ENCODE peak calls at places on chromosomes 7 and 10, in nine cellular contexts. G is bronchial epithelial cell, L is spleen, T is fibroblast of mammary gland, O is psoas muscle, C is tibial artery, U is astrocyte of the cerebellum, K is cardiac muscle cell, P is AG10803. W is an unnamed sample.
A peak's percentile ranks its signal among the peaks of the same experiment; 100 is the strongest.

GRCh38 chr7:1503816-1504775 is at the start of gene INTS1:
- DNase-seq in G (peak; percentile 85), L (peak; percentile 98), T (peak; percentile 84), O (peak; percentile 97), C (peak; percentile 94), U (peak; percentile 63), K (peak; percentile 95), P (peak; percentile 87), W (peak; percentile 91)

GRCh38 chr7:105876964-105877601 is 684 bp upstream of the ATXN7L1 start:
- DNase-seq in G (peak; percentile 19), L (peak; percentile 82), T (peak; percentile 55), O (peak; percentile 65), C (peak; percentile 71), U (no peak), K (peak; percentile 74), P (peak; percentile 40), W (peak; percentile 58)

GRCh38 chr10:132878091-132878729 is 64.2 kb downstream of the CFAP46 start:
- DNase-seq in G (no peak), L (peak; percentile 57), T (peak; percentile 33), O (peak; percentile 29), C (peak; percentile 42), U (no peak), K (no peak), P (peak; percentile 24), W (no peak)

GRCh38 chr10:6778992-6779701 is 199.1 kb upstream of the PRKCQ start:
- DNase-seq in G (peak; percentile 100), L (no peak), T (peak; percentile 99), O (no peak), C (no peak), U (peak; percentile 84), K (no peak), P (peak; percentile 95), W (peak; percentile 96)

GRCh38 chr10:110529596-110530011 is 31.9 kb downstream of the DUSP5 start:
- DNase-seq in G (no peak), L (no peak), T (no peak), O (no peak), C (no peak), U (no peak), K (no peak), P (no peak), W (peak; percentile 9)

GRCh38 chr7:134474902-134475301 is 16.0 kb upstream of the AKR1B1 start:
- DNase-seq in G (no peak), L (no peak), T (no peak), O (no peak), C (no peak), U (no peak), K (no peak), P (no peak), W (no peak)

GRCh38 chr7:32891800-32892520 is 400 bp upstream of the KBTBD2 start:
- DNase-seq in G (peak; percentile 82), L (peak; percentile 99), T (peak; percentile 90), O (peak; percentile 99), C (peak; percentile 99), U (peak; percentile 82), K (peak; percentile 98), P (peak; percentile 94), W (peak; percentile 95)

GRCh38 chr10:621981-622740 is 67.3 kb downstream of the DIP2C start:
- DNase-seq in G (no peak), L (peak; percentile 34), T (no peak), O (no peak), C (no peak), U (no peak), K (no peak), P (no peak), W (no peak)

GRCh38 chr7:22854158-22855048 is 31.8 kb upstream of the TOMM7 start:
- DNase-seq in G (peak; percentile 51), L (peak; percentile 94), T (peak; percentile 88), O (peak; percentile 95), C (peak; percentile 96), U (peak; percentile 63), K (peak; percentile 87), P (peak; percentile 93), W (peak; percentile 92)

GRCh38 chr7:106049139-106049725 is 62.9 kb downstream of the SYPL1 start:
- DNase-seq in G (no peak), L (no peak), T (no peak), O (no peak), C (no peak), U (no peak), K (no peak), P (no peak), W (no peak)

GRCh38 chr10:32983333-32983909 is 25.4 kb upstream of the ITGB1 start:
- DNase-seq in G (peak; percentile 97), L (no peak), T (peak; percentile 97), O (no peak), C (no peak), U (peak; percentile 85), K (no peak), P (peak; percentile 90), W (peak; percentile 91)

GRCh38 chr7:29623976-29624375 is 60.3 kb downstream of the PRR15 start:
- DNase-seq in G (peak; percentile 76), L (no peak), T (no peak), O (no peak), C (no peak), U (no peak), K (no peak), P (no peak), W (no peak)

GRCh38 chr10:103153302-103153759 is 39.7 kb downstream of the NT5C2 start:
- DNase-seq in G (no peak), L (no peak), T (peak; percentile 54), O (no peak), C (no peak), U (peak; percentile 36), K (peak; percentile 12), P (peak; percentile 34), W (peak; percentile 60)
- H3K4me3 ChIP-seq in G (no peak overlapping the region), L (no peak overlapping the region), T (no peak overlapping the region), O (peak overlapping the region; percentile 45), C (peak overlapping the region; percentile 24), U (no peak overlapping the region), K (no peak overlapping the region), P (peak overlapping the region; percentile 23), W (peak overlapping the region; percentile 46)

GRCh38 chr10:111953949-111954348 is 229.6 kb downstream of the GPAM start:
- DNase-seq in G (no peak), L (no peak), T (no peak), O (no peak), C (no peak), U (no peak), K (no peak), P (no peak), W (no peak)
- TF ChIP-seq CTCF in G (no peak), L (no peak), T (no peak), O (no peak), C (no peak), U (no peak), K (no peak), P (no peak), W (no peak)

GRCh38 chr7:158543401-158543680 is 44.3 kb downstream of the PTPRN2 start:
- DNase-seq in G (no peak), L (no peak), T (no peak), O (no peak), C (no peak), U (no peak), K (no peak), P (no peak), W (no peak)
- H3K4me3 ChIP-seq in G (no peak overlapping the region), L (no peak overlapping the region), T (no peak overlapping the region), O (no peak overlapping the region), C (no peak overlapping the region), U (no peak overlapping the region), K (no peak overlapping the region), P (no peak overlapping the region), W (no peak overlapping the region)

DNA sequence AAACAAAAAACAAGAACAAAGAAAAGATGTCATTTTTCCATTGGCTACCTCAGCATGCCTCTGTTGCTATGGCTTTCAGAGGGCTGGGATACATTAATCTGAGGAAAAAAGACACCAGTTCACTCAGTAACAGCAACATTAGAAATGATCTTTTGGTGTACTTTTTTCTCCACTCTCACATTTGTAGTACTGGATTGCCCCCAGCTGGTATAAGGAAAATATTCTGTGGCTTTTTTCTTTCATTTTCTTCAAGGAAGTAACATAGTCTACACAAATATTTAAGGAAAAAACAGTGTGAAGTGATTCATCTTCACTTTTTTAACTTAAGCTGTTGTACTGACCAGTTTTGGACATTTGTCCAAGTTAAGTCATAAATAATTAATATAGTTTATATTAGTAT is 482.3 kb downstream of the SORCS1 start:
- DNase-seq in G (peak; percentile 3), L (no peak), T (no peak), O (no peak), C (no peak), U (no peak), K (no peak), P (no peak), W (peak; percentile 8)
- TF ChIP-seq CTCF in G (no peak), L (no peak), T (no peak), O (no peak), C (no peak), U (no peak), K (peak; percentile 8), P (peak; percentile 19), W (peak; percentile 1)

GRCh38 chr10:92505044-92505443 is 68.8 kb downstream of the IDE start:
- DNase-seq in G (no peak), L (no peak), T (no peak), O (no peak), C (no peak), U (no peak), K (no peak), P (no peak), W (no peak)
- H3K4me3 ChIP-seq in G (no peak overlapping the region), L (no peak overlapping the region), T (no peak overlapping the region), O (no peak overlapping the region), C (no peak overlapping the region), U (no peak overlapping the region), K (peak overlapping the region; percentile 24), P (no peak overlapping the region), W (no peak overlapping the region)

GRCh38 chr7:2551418-2551817 is 3.9 kb downstream of the BRAT1 start:
- DNase-seq in G (no peak), L (no peak), T (no peak), O (no peak), C (no peak), U (no peak), K (no peak), P (no peak), W (no peak)

GRCh38 chr7:2553831-2554581 is 1.3 kb downstream of the BRAT1 start:
- DNase-seq in G (peak; percentile 62), L (no peak), T (no peak), O (peak; percentile 27), C (peak; percentile 57), U (no peak), K (no peak), P (no peak), W (no peak)

GRCh38 chr7:2555121-2556052 is at the start of gene BRAT1:
- DNase-seq in G (peak; percentile 79), L (peak; percentile 100), T (peak; percentile 91), O (peak; percentile 99), C (peak; percentile 98), U (peak; percentile 77), K (peak; percentile 97), P (peak; percentile 90), W (peak; percentile 94)

GRCh38 chr7:2553108-2553507 is 2.2 kb downstream of the BRAT1 start:
- DNase-seq in G (no peak), L (no peak), T (peak; percentile 16), O (no peak), C (peak; percentile 39), U (no peak), K (no peak), P (no peak), W (no peak)

DNA sequence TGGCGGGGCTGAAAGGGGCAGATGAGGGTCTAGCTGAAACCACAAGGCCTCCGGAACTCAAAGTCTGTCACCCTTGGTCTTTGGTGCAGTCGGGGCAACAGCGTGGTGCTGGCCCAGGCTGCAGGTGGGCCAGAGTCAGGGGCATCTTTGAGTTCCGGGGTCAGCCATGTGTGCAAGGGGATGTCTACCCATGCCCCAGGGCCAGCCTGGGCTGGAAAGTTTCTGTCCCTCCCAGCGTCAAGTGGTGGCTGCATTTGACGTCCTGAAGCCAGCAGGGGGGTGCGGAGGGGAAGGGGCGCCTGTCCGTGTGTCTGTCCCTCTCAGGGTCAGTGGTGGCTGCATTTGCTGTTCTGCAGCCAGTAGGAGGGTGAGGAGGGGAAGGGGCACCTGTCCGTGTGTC is 670 bp downstream of the BRAT1 start:
- DNase-seq in G (no peak), L (peak; percentile 81), T (no peak), O (no peak), C (peak; percentile 66), U (no peak), K (peak; percentile 38), P (no peak), W (no peak)
- TF ChIP-seq CTCF in G (no peak), L (no peak), T (no peak), O (no peak), C (no peak), U (no peak), K (no peak), P (no peak), W (no peak)